ENCODE peak calls at places on chromosomes 6 and 20, in seven cellular contexts. R is H9; V is endodermal cell; Z is neuronal stem cell; C is naive thymus-derived CD4-positive, alpha-beta T cell; B is RWPE1; Y is CD8-positive, alpha-beta memory T cell. E is an unnamed sample.

GRCh38 chr20:33650753-33651561 is 11.2 kb upstream of the C20orf144 start:
- DNase-seq in Y (no peak), V (no peak), R (no peak), C (no peak), B (peak; percentile 78), Z (no peak), E (peak; percentile 14)

GRCh38 chr6:139600919-139601470 is 226.5 kb upstream of the CITED2 start:
- DNase-seq in B (no peak), R (no peak), C (no peak), Y (no peak), V (no peak), Z (no peak), E (no peak)

GRCh38 chr20:17109307-17109706 is 117.5 kb upstream of the PCSK2 start:
- DNase-seq in V (no peak), Z (no peak), B (no peak), Y (no peak), R (no peak), C (no peak), E (no peak)

GRCh38 chr6:53829698-53830221 is 35.0 kb downstream of the LRRC1 start:
- DNase-seq in R (no peak), C (no peak), V (no peak), Z (no peak), Y (no peak), B (no peak), E (no peak)

GRCh38 chr20:24469116-24470030 is at the start of gene SYNDIG1:
- DNase-seq in B (no peak), C (no peak), Y (no peak), R (peak; percentile 72), V (peak; percentile 90), Z (peak; percentile 57), E (no peak)

GRCh38 chr20:4325548-4326187 is 310.3 kb upstream of the RNF24 start:
- DNase-seq in R (no peak), V (no peak), Z (no peak), B (no peak), C (no peak), Y (no peak), E (no peak)

GRCh38 chr6:134175532-134176282 is 123.3 kb upstream of the SLC2A12 start:
- DNase-seq in B (peak; percentile 42), R (no peak), Z (peak; percentile 52), Y (peak; percentile 5), C (peak; percentile 24), V (peak; percentile 88), E (peak; percentile 64)

GRCh38 chr6:148379966-148380653 is 37.5 kb downstream of the SASH1 start:
- DNase-seq in R (no peak), B (no peak), Z (no peak), Y (no peak), V (no peak), C (no peak), E (no peak)

GRCh38 chr6:379367-380181 is 12.0 kb upstream of the IRF4 start:
- DNase-seq in R (peak; percentile 25), C (no peak), Y (no peak), B (no peak), V (no peak), Z (no peak), E (no peak)

GRCh38 chr6:41836660-41837052 is 49.2 kb downstream of the TOMM6 start:
- DNase-seq in Y (no peak), V (no peak), Z (no peak), B (no peak), C (no peak), R (no peak), E (peak; percentile 46)

GRCh38 chr6:170265655-170266054 is 25.2 kb downstream of the DLL1 start:
- DNase-seq in Z (no peak), V (no peak), R (no peak), Y (no peak), B (no peak), C (no peak), E (no peak)

GRCh38 chr6:91193446-91193845 is 606.6 kb upstream of the MAP3K7 start:
- DNase-seq in R (no peak), C (no peak), B (no peak), V (no peak), Z (no peak), Y (no peak), E (no peak)

GRCh38 chr6:136652656-136653055 is 102.4 kb upstream of the MAP7 start:
- DNase-seq in C (no peak), R (no peak), Y (no peak), V (no peak), B (no peak), Z (no peak), E (no peak)

GRCh38 chr6:119739776-119740175 is 390.2 kb upstream of the MAN1A1 start:
- DNase-seq in C (no peak), R (no peak), B (no peak), V (no peak), Y (no peak), Z (no peak), E (no peak)

GRCh38 chr6:43840490-43841218 is 70.6 kb downstream of the VEGFA start:
- DNase-seq in V (no peak), B (no peak), Z (no peak), R (no peak), Y (no peak), C (no peak), E (no peak)

GRCh38 chr6:16773376-16773775 is 12.1 kb upstream of the ATXN1 start:
- DNase-seq in R (no peak), Z (no peak), C (no peak), V (no peak), Y (no peak), B (no peak), E (no peak)

GRCh38 chr6:71388068-71388744 is 99.6 kb downstream of the OGFRL1 start:
- DNase-seq in B (no peak), V (no peak), Y (no peak), C (no peak), Z (no peak), R (no peak), E (peak; percentile 52)

GRCh38 chr6:156949376-156949775 is 172.2 kb downstream of the ARID1B start:
- DNase-seq in B (peak; percentile 74), C (no peak), V (no peak), Y (no peak), Z (no peak), R (no peak), E (peak; percentile 84)

GRCh38 chr6:145012039-145012662 is 723.2 kb downstream of the EPM2A start:
- DNase-seq in Y (no peak), Z (no peak), R (no peak), C (no peak), B (no peak), V (peak; percentile 72), E (no peak)

GRCh38 chr20:36092424-36093024 is 62.0 kb upstream of the EPB41L1 start:
- DNase-seq in V (peak; percentile 79), Y (no peak), B (no peak), C (no peak), R (peak; percentile 32), Z (peak; percentile 48), E (no peak)

DNA sequence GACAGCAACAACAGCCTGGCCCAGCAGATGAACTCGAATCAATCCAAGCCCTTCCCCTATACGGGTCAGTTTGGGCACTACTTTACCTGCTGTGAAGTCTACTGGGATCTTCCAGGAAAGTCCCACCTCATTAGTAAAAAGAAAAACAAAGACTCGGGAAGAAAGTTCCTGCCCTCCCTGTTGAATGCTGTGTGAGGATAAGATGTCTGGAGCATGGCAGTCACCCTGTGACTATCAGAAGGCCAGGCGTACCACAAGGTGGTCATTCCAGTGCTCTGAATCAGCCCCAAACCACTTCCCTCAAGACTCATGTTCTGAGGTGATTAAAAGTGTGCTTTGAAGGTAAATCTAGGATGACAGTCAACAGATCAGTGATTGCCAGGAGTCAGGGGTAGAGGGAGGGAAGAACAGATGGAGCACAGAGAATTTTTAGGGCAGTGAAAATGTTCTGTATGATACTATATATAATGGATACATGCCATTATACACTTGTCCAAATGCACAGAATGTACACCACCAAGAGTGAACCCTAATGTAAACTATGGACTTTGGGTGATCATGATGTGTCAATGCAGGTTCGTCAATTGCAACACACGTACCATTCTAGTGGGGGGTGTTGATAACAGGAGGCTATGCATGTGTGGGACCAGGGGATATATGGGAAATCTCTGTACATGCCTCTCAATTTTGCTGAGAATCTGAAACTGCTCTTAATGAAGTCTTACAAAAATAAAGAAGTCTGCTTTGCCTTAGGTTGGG is 14.7 kb downstream of the FKBP1A start:
- DNase-seq in Z (no peak), V (peak; percentile 40), R (no peak), B (peak; percentile 49), Y (no peak), C (no peak), E (peak; percentile 67)
- H3K27ac ChIP-seq in Z (no peak overlapping the region), V (no peak overlapping the region), R (no peak overlapping the region), B (peak overlapping the region; percentile 35), Y (no peak overlapping the region), C (peak overlapping the region; percentile 14), E (no peak overlapping the region)

GRCh38 chr6:158251565-158251964 is 60.7 kb upstream of the TULP4 start:
- DNase-seq in Y (no peak), Z (no peak), V (no peak), R (no peak), B (no peak), C (no peak), E (no peak)
- H3K27ac ChIP-seq in Y (no peak overlapping the region), Z (no peak overlapping the region), V (no peak overlapping the region), R (no peak overlapping the region), B (no peak overlapping the region), C (no peak overlapping the region), E (no peak overlapping the region)

GRCh38 chr6:112557961-112558360 is 210.8 kb downstream of the RFPL4B start:
- DNase-seq in Z (no peak), V (no peak), C (no peak), Y (no peak), B (no peak), R (no peak), E (no peak)

GRCh38 chr6:112560651-112561050 is 213.5 kb downstream of the RFPL4B start:
- DNase-seq in B (no peak), C (no peak), V (no peak), R (no peak), Y (no peak), Z (no peak), E (no peak)

GRCh38 chr6:112563368-112563767 is 216.2 kb downstream of the RFPL4B start:
- DNase-seq in Y (no peak), R (peak; percentile 35), C (no peak), V (peak; percentile 73), Z (peak; percentile 24), B (peak; percentile 14), E (no peak)

DNA sequence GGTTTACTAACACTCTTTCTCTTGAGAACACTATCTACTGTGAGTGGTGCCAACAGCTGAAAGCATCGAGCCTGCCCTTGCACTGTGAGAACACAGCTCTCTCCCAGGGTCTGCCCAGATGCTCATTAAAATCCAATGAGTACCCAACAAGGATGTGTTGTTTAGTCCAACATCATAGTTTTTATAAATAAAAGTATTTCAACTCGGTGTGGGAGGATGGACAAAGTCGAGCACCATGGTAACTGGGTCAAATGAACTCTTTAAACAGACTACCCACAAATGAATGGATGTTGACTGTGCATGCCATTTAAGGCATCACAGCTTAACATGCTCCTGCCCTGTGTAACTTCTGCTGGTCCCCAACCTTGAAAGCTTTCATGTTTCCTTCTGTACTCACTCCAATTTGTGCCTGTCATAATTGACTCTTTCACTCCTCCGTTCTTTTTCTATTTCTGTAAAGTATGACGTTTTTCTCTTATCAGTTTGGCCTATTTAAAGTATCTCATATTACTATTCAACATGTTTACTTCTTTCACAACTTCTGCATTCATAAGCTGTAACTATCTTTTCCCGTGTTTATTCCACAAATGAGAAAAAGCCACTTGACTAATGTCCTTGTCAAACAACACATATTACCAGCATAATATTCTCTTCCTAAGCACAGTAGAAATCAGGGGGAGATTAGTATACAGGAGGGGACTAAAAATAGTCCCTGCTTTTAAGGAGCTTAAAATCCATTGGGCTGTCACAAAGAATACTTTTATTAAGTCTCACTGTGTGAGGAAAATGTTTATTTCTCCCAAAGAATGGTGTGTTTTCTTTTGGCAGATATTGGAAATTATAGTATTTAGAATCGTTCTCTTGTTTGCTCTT is 215.5 kb downstream of the RFPL4B start:
- DNase-seq in Z (no peak), B (no peak), R (no peak), C (no peak), V (no peak), Y (no peak), E (no peak)
- H3K27ac ChIP-seq in Z (peak overlapping the region; percentile 29), B (no peak overlapping the region), R (no peak overlapping the region), C (no peak overlapping the region), V (peak overlapping the region; percentile 97), Y (no peak overlapping the region), E (no peak overlapping the region)

GRCh38 chr20:51347871-51348270 is 194.6 kb downstream of the NFATC2 start:
- DNase-seq in C (no peak), Z (no peak), B (no peak), V (no peak), R (no peak), Y (no peak), E (no peak)
- H3K27ac ChIP-seq in C (no peak overlapping the region), Z (no peak overlapping the region), B (no peak overlapping the region), V (no peak overlapping the region), R (no peak overlapping the region), Y (no peak overlapping the region), E (peak overlapping the region; percentile 72)

E was measured in foreskin keratinocyte.